ENCODE peak calls at places on chromosomes 6 and 20, in seven cellular contexts. L is Peyer's patch, V is left ventricle myocardium inferior, P is body of pancreas, H is right atrium auricular region, W is heart left ventricle, X is heart right ventricle. J is an unnamed sample.

GRCh38 chr6:82979657-82980056 is 86.0 kb downstream of the UBE3D start:
- DNase-seq in P (no peak), X (no peak), H (no peak), V (no peak), L (no peak), W (no peak), J (no peak)

GRCh38 chr20:41221614-41222218 is 84.4 kb downstream of the PLCG1 start:
- DNase-seq in W (no peak), H (no peak), V (no peak), X (no peak), L (no peak), P (no peak), J (no peak)

GRCh38 chr20:47099749-47100515 is 205.3 kb downstream of the EYA2 start:
- DNase-seq in W (peak), X (peak), P (peak), V (peak), H (no peak), L (no peak), J (no peak)

GRCh38 chr6:37399131-37399530 is 33.9 kb upstream of the CMTR1 start:
- DNase-seq in H (no peak), L (no peak), W (no peak), V (no peak), P (no peak), X (no peak), J (no peak)

GRCh38 chr20:45355209-45355608 is 7.0 kb upstream of the SDC4 start:
- DNase-seq in H (no peak), W (no peak), P (no peak), V (no peak), X (no peak), L (no peak), J (no peak)

GRCh38 chr6:2915150-2915549 is 12.0 kb upstream of the SERPINB9 start:
- DNase-seq in W (no peak), H (no peak), V (no peak), X (no peak), P (no peak), L (no peak), J (no peak)

GRCh38 chr6:8110725-8111124 is 8.4 kb upstream of the EEF1E1 start:
- DNase-seq in L (no peak), H (no peak), W (no peak), V (no peak), X (no peak), P (no peak), J (no peak)

GRCh38 chr6:18016133-18016532 is 28.7 kb upstream of the KIF13A start:
- DNase-seq in P (no peak), L (no peak), V (no peak), W (no peak), X (no peak), H (no peak), J (no peak)

GRCh38 chr20:64077876-64078551 is 1.3 kb downstream of the RGS19 start:
- DNase-seq in X (no peak), V (no peak), P (peak), W (no peak), H (no peak), L (no peak), J (no peak)

GRCh38 chr6:156242206-156242605 is 535.0 kb upstream of the ARID1B start:
- DNase-seq in W (no peak), X (no peak), L (no peak), P (no peak), V (no peak), H (no peak), J (no peak)

GRCh38 chr6:12567682-12568081 is 148.9 kb upstream of the PHACTR1 start:
- DNase-seq in L (no peak), P (no peak), X (no peak), W (no peak), H (no peak), V (no peak), J (no peak)

GRCh38 chr6:7201732-7202541 is 94.2 kb downstream of the RREB1 start:
- DNase-seq in V (peak), W (peak), P (peak), H (no peak), X (peak), L (no peak), J (no peak)

GRCh38 chr6:107101661-107102413 is 13.5 kb downstream of the BEND3 start:
- DNase-seq in X (no peak), P (no peak), W (no peak), L (no peak), H (no peak), V (no peak), J (no peak)

GRCh38 chr6:53209681-53210080 is 61.0 kb upstream of the GCM1 start:
- DNase-seq in P (no peak), W (no peak), L (no peak), X (no peak), H (no peak), V (no peak), J (no peak)

GRCh38 chr6:142013286-142013685 is 119.4 kb upstream of the GJE1 start:
- DNase-seq in H (no peak), L (no peak), W (no peak), P (no peak), V (no peak), X (no peak), J (no peak)

GRCh38 chr20:63281741-63282665 is 9.4 kb downstream of the ARFGAP1 start:
- DNase-seq in P (no peak), H (no peak), L (no peak), X (no peak), W (no peak), V (no peak), J (no peak)

GRCh38 chr6:160101262-160102205 is 20.1 kb upstream of the SLC22A1 start:
- DNase-seq in V (peak), L (peak), X (no peak), H (no peak), W (no peak), P (no peak), J (no peak)

GRCh38 chr6:36132221-36132895 is 2.0 kb downstream of the MAPK13 start:
- DNase-seq in W (no peak), X (no peak), P (no peak), L (no peak), H (no peak), V (no peak), J (no peak)

GRCh38 chr6:42243046-42243445 is 25.4 kb upstream of the MRPS10 start:
- DNase-seq in H (no peak), V (no peak), W (peak), P (no peak), X (no peak), L (no peak), J (no peak)

GRCh38 chr20:10671850-10672578 is 1.8 kb downstream of the JAG1 start:
- DNase-seq in V (peak), L (peak), X (peak), H (peak), P (peak), W (peak), J (no peak)

GRCh38 chr6:154984146-154984545 is 11.0 kb upstream of the TIAM2 start:
- DNase-seq in V (no peak), H (no peak), P (no peak), X (no peak), W (no peak), L (no peak), J (no peak)

GRCh38 chr20:2751347-2751867 is 49.0 kb downstream of the CPXM1 start:
- DNase-seq in X (no peak), W (no peak), P (peak), V (no peak), L (no peak), H (no peak), J (no peak)

GRCh38 chr6:7106752-7107577 is 796 bp upstream of the RREB1 start:
- DNase-seq in P (peak), V (peak), W (peak), X (peak), L (peak), H (no peak), J (no peak)

GRCh38 chr6:1267057-1267732 is 44.7 kb upstream of the FOXQ1 start:
- DNase-seq in L (no peak), P (no peak), X (no peak), V (no peak), W (no peak), H (no peak), J (no peak)

GRCh38 chr6:25354078-25354940 is 75.1 kb downstream of the CARMIL1 start:
- DNase-seq in P (no peak), V (no peak), L (no peak), H (no peak), W (no peak), X (no peak), J (no peak)

GRCh38 chr6:2752477-2753115 is 1.9 kb upstream of the MYLK4 start:
- DNase-seq in X (no peak), L (no peak), H (no peak), P (no peak), W (no peak), V (no peak), J (no peak)

GRCh38 chr6:166955865-166956443 is 396 bp downstream of the RNASET2 start:
- DNase-seq in W (no peak), P (peak), L (no peak), V (no peak), H (no peak), X (no peak), J (no peak)

GRCh38 chr20:51542033-51542893 is at the start of gene NFATC2:
- DNase-seq in W (peak), X (peak), V (peak), H (no peak), P (peak), L (peak), J (no peak)

GRCh38 chr6:9494864-9495263 is 920.0 kb downstream of the TFAP2A start:
- DNase-seq in P (no peak), L (no peak), V (no peak), W (no peak), X (no peak), H (no peak), J (no peak)

GRCh38 chr6:166998256-166999144 is 697 bp upstream of the CEP43 start:
- DNase-seq in X (peak), L (peak), P (peak), H (no peak), W (peak), V (peak), J (no peak)

GRCh38 chr20:10536531-10536930 is 101.4 kb downstream of the SLX4IP start:
- DNase-seq in L (no peak), V (no peak), W (no peak), P (peak), X (no peak), H (no peak), J (no peak)

GRCh38 chr6:27188885-27189418 is 58.5 kb upstream of the PRSS16 start:
- DNase-seq in W (peak), V (peak), X (peak), H (no peak), L (no peak), P (peak), J (no peak)

GRCh38 chr20:47568019-47568418 is 66.3 kb downstream of the NCOA3 start:
- DNase-seq in H (no peak), V (no peak), P (peak), L (no peak), X (peak), W (peak), J (no peak)

GRCh38 chr20:31537116-31537858 is 23.0 kb downstream of the HM13 start:
- DNase-seq in P (no peak), X (no peak), V (no peak), L (no peak), H (no peak), W (no peak), J (no peak)

GRCh38 chr6:65927141-65927540 is 220.1 kb upstream of the EYS start:
- DNase-seq in H (no peak), V (no peak), P (no peak), X (no peak), W (no peak), L (no peak), J (no peak)

GRCh38 chr20:59807909-59808728 is 125.3 kb downstream of the SYCP2 start:
- DNase-seq in H (peak), X (no peak), L (peak), V (no peak), P (no peak), W (no peak), J (peak)

GRCh38 chr20:33111306-33111705 is 31.9 kb downstream of the BPIFB4 start:
- DNase-seq in H (no peak), V (no peak), L (no peak), W (no peak), X (no peak), P (no peak), J (no peak)

GRCh38 chr6:56745971-56746370 is 103.3 kb upstream of the DST start:
- DNase-seq in X (no peak), H (no peak), W (no peak), L (no peak), V (no peak), P (no peak), J (no peak)

GRCh38 chr6:56742122-56742791 is 99.6 kb upstream of the DST start:
- DNase-seq in X (no peak), P (no peak), H (no peak), V (no peak), L (no peak), W (no peak), J (no peak)

GRCh38 chr6:56745081-56745480 is 102.4 kb upstream of the DST start:
- DNase-seq in L (no peak), X (no peak), V (no peak), P (no peak), H (no peak), W (no peak), J (no peak)

GRCh38 chr6:56746767-56747504 is 104.2 kb upstream of the DST start:
- DNase-seq in V (no peak), X (no peak), P (no peak), W (no peak), H (no peak), L (no peak), J (no peak)

GRCh38 chr6:56744528-56744927 is 101.8 kb upstream of the DST start:
- DNase-seq in L (no peak), X (no peak), H (no peak), W (no peak), V (no peak), P (no peak), J (no peak)
- H3K27ac ChIP-seq in L (no peak), X (no peak), H (peak), W (no peak), V (peak), P (no peak), J (no peak)

DNA sequence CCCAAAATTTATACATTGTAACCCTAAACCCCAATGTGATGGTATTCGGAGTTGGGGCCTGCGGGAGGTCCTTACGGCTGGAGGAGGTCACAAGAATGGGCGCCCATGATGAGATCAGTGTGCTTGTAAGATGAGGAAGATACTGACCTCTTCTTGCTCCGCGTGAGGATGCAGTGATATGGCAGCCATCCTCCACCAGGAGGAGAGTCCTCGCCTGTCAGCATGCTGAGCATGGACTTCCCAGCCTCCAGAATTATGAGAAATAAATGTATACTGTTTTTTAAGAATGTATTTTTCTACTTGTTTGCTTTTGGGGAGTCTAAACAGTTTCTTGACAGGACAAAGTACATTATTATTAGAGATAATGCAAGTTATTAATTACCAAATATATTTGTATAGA is 8.7 kb upstream of the SYNDIG1 start:
- DNase-seq in P (no peak), X (no peak), L (no peak), W (no peak), H (no peak), V (no peak), J (no peak)
- TF ChIP-seq CTCF in P (no peak), X (no peak), L (no peak), W (no peak), H (no peak), V (no peak), J (no peak)

GRCh38 chr20:8133816-8134451 is 1.9 kb downstream of the PLCB1 start:
- DNase-seq in P (peak), L (no peak), X (no peak), W (no peak), H (no peak), V (no peak), J (no peak)
- H3K4me3 ChIP-seq in P (no peak), L (no peak), X (peak), W (peak), H (peak), V (peak), J (peak)

GRCh38 chr6:165096209-165096608 is 213.2 kb downstream of the C6orf118 start:
- DNase-seq in X (no peak), L (no peak), P (no peak), H (no peak), W (no peak), V (no peak), J (no peak)

GRCh38 chr6:165092881-165093595 is 216.4 kb downstream of the C6orf118 start:
- DNase-seq in H (no peak), P (no peak), L (no peak), W (no peak), X (no peak), V (no peak), J (no peak)

GRCh38 chr6:165096868-165097267 is 212.5 kb downstream of the C6orf118 start:
- DNase-seq in X (no peak), H (no peak), L (no peak), V (no peak), W (no peak), P (no peak), J (no peak)

GRCh38 chr6:165098165-165098564 is 211.2 kb downstream of the C6orf118 start:
- DNase-seq in X (no peak), H (no peak), L (no peak), V (no peak), P (no peak), W (no peak), J (no peak)
- H3K27ac ChIP-seq in X (no peak), H (no peak), L (no peak), V (no peak), P (no peak), W (no peak), J (no peak)

DNA sequence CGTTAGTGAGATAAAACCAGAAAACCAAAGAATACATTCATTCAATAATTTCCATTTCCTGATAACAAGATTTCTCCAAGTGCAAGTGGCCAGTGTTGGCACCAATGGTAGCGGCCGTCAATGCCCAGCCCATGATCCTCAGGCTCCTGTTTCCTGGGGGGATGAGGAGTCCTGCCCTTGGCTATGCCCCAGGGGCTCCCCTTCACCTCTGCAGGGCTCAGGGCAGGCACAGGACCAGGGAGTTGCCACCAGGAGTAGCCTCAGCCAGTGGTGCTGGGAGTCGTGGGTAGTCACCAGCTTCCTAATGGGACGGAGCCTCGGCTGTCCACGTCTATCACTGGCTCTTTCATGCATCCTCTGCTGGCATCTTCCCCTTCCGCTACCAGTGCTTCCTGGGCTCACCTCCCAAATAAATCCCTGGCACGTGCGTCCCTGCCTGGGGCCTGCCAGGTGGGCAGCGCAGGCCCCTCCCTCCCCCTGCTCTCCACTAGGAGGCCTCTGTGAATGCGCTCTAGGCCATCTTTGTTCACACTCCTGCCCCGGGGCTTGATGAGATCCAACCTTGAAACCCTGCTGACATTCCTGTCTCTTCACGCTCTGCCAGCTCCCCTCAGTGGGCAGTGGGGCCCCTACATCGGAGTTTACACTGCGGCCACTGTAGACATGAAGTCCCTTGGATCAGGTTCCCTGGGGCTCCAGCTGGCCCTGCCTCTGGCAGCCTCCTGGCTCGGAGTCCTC is 215.7 kb downstream of the SYNDIG1 start:
- DNase-seq in P (no peak), L (peak), X (no peak), V (no peak), W (no peak), H (no peak), J (no peak)
- TF ChIP-seq CTCF in P (no peak), L (no peak), X (no peak), V (no peak), W (no peak), H (no peak), J (no peak)

GRCh38 chr6:138682722-138683521 is 90.6 kb upstream of the CCDC28A start:
- DNase-seq in W (no peak), V (no peak), L (no peak), X (peak), P (peak), H (no peak), J (no peak)
- H3K4me3 ChIP-seq in W (no peak), V (no peak), L (no peak), X (no peak), P (no peak), H (no peak), J (peak)

GRCh38 chr6:32046450-32047083 is 8.4 kb downstream of the CYP21A2 start:
- DNase-seq in W (peak), V (peak), H (peak), X (peak), L (no peak), P (no peak), J (no peak)
- H3K27ac ChIP-seq in W (peak), V (peak), H (peak), X (peak), L (peak), P (no peak), J (peak)

GRCh38 chr6:105080279-105080678 is 99.5 kb downstream of the POPDC3 start:
- DNase-seq in P (no peak), L (no peak), W (no peak), V (no peak), H (no peak), X (no peak), J (no peak)

GRCh38 chr6:105072799-105073199 is 107.0 kb downstream of the POPDC3 start:
- DNase-seq in L (no peak), W (no peak), V (no peak), X (no peak), P (no peak), H (no peak), J (no peak)

GRCh38 chr6:105075210-105075609 is 104.6 kb downstream of the POPDC3 start:
- DNase-seq in L (no peak), H (no peak), W (no peak), V (no peak), X (no peak), P (no peak), J (no peak)

GRCh38 chr6:105077592-105078463 is 102.0 kb downstream of the POPDC3 start:
- DNase-seq in H (no peak), P (no peak), L (no peak), V (no peak), W (no peak), X (no peak), J (no peak)
- TF ChIP-seq CTCF in H (peak), P (peak), L (peak), V (peak), W (peak), X (peak), J (no peak)

GRCh38 chr6:47335456-47335855 is 25.8 kb upstream of the TNFRSF21 start:
- DNase-seq in P (peak), L (no peak), V (no peak), H (no peak), W (no peak), X (no peak), J (no peak)
- H3K4me3 ChIP-seq in P (no peak), L (no peak), V (no peak), H (no peak), W (no peak), X (no peak), J (no peak)